ENCODE peak calls at places on chromosomes 11 and 22, in ten cellular contexts. J, L, Z, X, G, A, I, V, M and Q are unnamed samples.
A peak's percentile ranks its signal among the peaks of the same experiment; 100 is the strongest.

GRCh38 chr11:34585870-34586654 is 34.8 kb upstream of the EHF start:
- DNase-seq in J (peak; percentile 70), L (peak; percentile 79), Z (peak; percentile 33), X (peak; percentile 51), G (peak; percentile 22), A (no peak), I (peak; percentile 25), V (peak; percentile 84), M (peak; percentile 46), Q (peak; percentile 55)

GRCh38 chr11:33334627-33335026 is 77.4 kb downstream of the HIPK3 start:
- DNase-seq in J (no peak), L (no peak), Z (no peak), X (no peak), G (no peak), A (no peak), I (no peak), V (no peak), M (no peak), Q (no peak)

GRCh38 chr11:44575288-44575672 is 9.8 kb downstream of the CD82 start:
- DNase-seq in J (peak; percentile 36), L (peak; percentile 69), Z (no peak), X (peak; percentile 43), G (no peak), A (no peak), I (no peak), V (peak; percentile 47), M (no peak), Q (no peak)

GRCh38 chr11:27120211-27120610 is 79.6 kb downstream of the BBOX1 start:
- DNase-seq in J (no peak), L (peak; percentile 35), Z (no peak), X (no peak), G (no peak), A (no peak), I (no peak), V (no peak), M (no peak), Q (no peak)

GRCh38 chr11:63602296-63602695 is 11.9 kb downstream of the PLAAT3 start:
- DNase-seq in J (no peak), L (peak; percentile 66), Z (no peak), X (no peak), G (no peak), A (no peak), I (no peak), V (peak; percentile 57), M (no peak), Q (no peak)

GRCh38 chr11:76248210-76248609 is 41.9 kb upstream of the WNT11 start:
- DNase-seq in J (no peak), L (peak; percentile 29), Z (no peak), X (no peak), G (peak; percentile 79), A (no peak), I (no peak), V (no peak), M (peak; percentile 30), Q (no peak)

GRCh38 chr11:12798609-12799011 is 124.4 kb downstream of the TEAD1 start:
- DNase-seq in J (no peak), L (no peak), Z (no peak), X (no peak), G (no peak), A (no peak), I (no peak), V (peak; percentile 48), M (no peak), Q (no peak)

GRCh38 chr22:27336151-27337090 is 465.1 kb downstream of the MN1 start:
- DNase-seq in J (peak; percentile 19), L (no peak), Z (no peak), X (peak; percentile 43), G (no peak), A (no peak), I (no peak), V (peak; percentile 72), M (no peak), Q (no peak)

GRCh38 chr22:22698263-22698750 is 53.9 kb downstream of the GGTLC2 start:
- DNase-seq in J (no peak), L (no peak), Z (peak; percentile 83), X (no peak), G (no peak), A (peak; percentile 45), I (no peak), V (no peak), M (no peak), Q (no peak)

GRCh38 chr11:123314972-123315371 is 115.1 kb upstream of the GRAMD1B start:
- DNase-seq in J (no peak), L (no peak), Z (no peak), X (no peak), G (no peak), A (no peak), I (no peak), V (no peak), M (no peak), Q (no peak)

GRCh38 chr22:33062402-33062801 is 4.2 kb upstream of the SYN3 start:
- DNase-seq in J (no peak), L (no peak), Z (no peak), X (no peak), G (no peak), A (no peak), I (no peak), V (no peak), M (no peak), Q (no peak)

GRCh38 chr11:1343391-1344055 is 34.1 kb upstream of the TOLLIP start:
- DNase-seq in J (no peak), L (no peak), Z (no peak), X (no peak), G (no peak), A (peak; percentile 74), I (no peak), V (no peak), M (no peak), Q (no peak)

GRCh38 chr11:72637926-72638325 is 36.3 kb downstream of the PDE2A start:
- DNase-seq in J (no peak), L (no peak), Z (no peak), X (no peak), G (no peak), A (no peak), I (no peak), V (no peak), M (no peak), Q (no peak)

GRCh38 chr11:46912526-46913150 is 5.7 kb downstream of the LRP4 start:
- DNase-seq in J (no peak), L (no peak), Z (no peak), X (no peak), G (peak; percentile 75), A (no peak), I (no peak), V (peak; percentile 47), M (no peak), Q (no peak)

GRCh38 chr11:73271936-73272679 is at the start of gene P2RY6:
- DNase-seq in J (peak; percentile 64), L (peak; percentile 55), Z (no peak), X (no peak), G (peak; percentile 50), A (peak; percentile 76), I (no peak), V (peak; percentile 45), M (no peak), Q (peak; percentile 87)

GRCh38 chr11:95108159-95108611 is 18.5 kb downstream of the ENDOD1 start:
- DNase-seq in J (peak; percentile 76), L (peak; percentile 90), Z (no peak), X (no peak), G (no peak), A (no peak), I (no peak), V (peak; percentile 81), M (no peak), Q (no peak)

GRCh38 chr22:43222281-43222680 is 35.3 kb upstream of the TTLL12 start:
- DNase-seq in J (no peak), L (peak; percentile 4), Z (no peak), X (no peak), G (no peak), A (no peak), I (no peak), V (no peak), M (no peak), Q (no peak)

GRCh38 chr11:100753144-100753543 is 66.1 kb downstream of the ARHGAP42 start:
- DNase-seq in J (peak; percentile 15), L (no peak), Z (no peak), X (no peak), G (peak; percentile 6), A (no peak), I (no peak), V (no peak), M (no peak), Q (no peak)

GRCh38 chr11:110367571-110367970 is 62.2 kb upstream of the FDX1 start:
- DNase-seq in J (no peak), L (peak; percentile 35), Z (peak; percentile 24), X (no peak), G (no peak), A (no peak), I (no peak), V (no peak), M (no peak), Q (peak; percentile 18)

GRCh38 chr22:22884888-22885840 is 2.5 kb upstream of the IGLL5 start:
- DNase-seq in J (no peak), L (no peak), Z (peak; percentile 97), X (no peak), G (peak; percentile 12), A (peak; percentile 69), I (no peak), V (no peak), M (no peak), Q (peak; percentile 92)

GRCh38 chr22:18067548-18068341 is 10.0 kb upstream of the PEX26 start:
- DNase-seq in J (no peak), L (no peak), Z (peak; percentile 39), X (no peak), G (no peak), A (no peak), I (no peak), V (peak; percentile 56), M (no peak), Q (no peak)

GRCh38 chr11:16052750-16053149 is 303.6 kb downstream of the SOX6 start:
- DNase-seq in J (no peak), L (no peak), Z (no peak), X (no peak), G (no peak), A (no peak), I (no peak), V (no peak), M (no peak), Q (peak; percentile 35)

GRCh38 chr11:125941606-125942275 is 4.1 kb upstream of the VSIG10L2 start:
- DNase-seq in J (peak; percentile 50), L (peak; percentile 27), Z (peak; percentile 60), X (no peak), G (peak; percentile 94), A (peak; percentile 87), I (peak; percentile 24), V (peak; percentile 75), M (peak; percentile 72), Q (peak; percentile 59)

GRCh38 chr11:46906596-46906995 is 11.8 kb downstream of the LRP4 start:
- DNase-seq in J (no peak), L (no peak), Z (no peak), X (no peak), G (peak; percentile 69), A (no peak), I (no peak), V (peak; percentile 50), M (no peak), Q (no peak)

GRCh38 chr11:94835571-94835970 is 67.4 kb downstream of the AMOTL1 start:
- DNase-seq in J (peak; percentile 30), L (peak; percentile 48), Z (no peak), X (peak; percentile 15), G (no peak), A (no peak), I (no peak), V (no peak), M (no peak), Q (no peak)

GRCh38 chr11:131694526-131695424 is 324.4 kb downstream of the NTM start:
- DNase-seq in J (peak; percentile 71), L (peak; percentile 86), Z (peak; percentile 44), X (peak; percentile 33), G (peak; percentile 94), A (peak; percentile 93), I (no peak), V (peak; percentile 94), M (peak; percentile 87), Q (peak; percentile 65)

GRCh38 chr11:126604461-126604860 is 249.0 kb downstream of the ST3GAL4 start:
- DNase-seq in J (no peak), L (no peak), Z (no peak), X (no peak), G (no peak), A (no peak), I (no peak), V (no peak), M (no peak), Q (no peak)

GRCh38 chr11:66891849-66892660 is 35.2 kb downstream of the LRFN4 start:
- DNase-seq in J (peak; percentile 95), L (peak; percentile 97), Z (no peak), X (peak; percentile 93), G (peak; percentile 39), A (no peak), I (no peak), V (peak; percentile 85), M (peak; percentile 39), Q (peak; percentile 47)